ENCODE peak calls at places on chromosomes 11 and 22, in ten cellular contexts. H is right lobe of liver, E is gastrocnemius medialis, F is small intestine, J is heart left ventricle, Y is neuronal stem cell, X is right cardiac atrium, M is colonic mucosa, I is body of pancreas, V is GM23338. Z is an unnamed sample.

GRCh38 chr11:93543292-93543977 is at the start of gene SMCO4:
- DNase-seq in H (peak; percentile 93), E (peak; percentile 66), F (peak; percentile 86), J (peak; percentile 88), Y (peak; percentile 85), X (peak; percentile 90), M (peak; percentile 90), I (peak; percentile 87), V (peak; percentile 95), Z (peak; percentile 91)

GRCh38 chr11:59545179-59546020 is 34.1 kb downstream of the OR4D9 start:
- DNase-seq in H (no peak), E (no peak), F (no peak), J (no peak), Y (no peak), X (no peak), M (no peak), I (no peak), V (peak; percentile 46), Z (no peak)

GRCh38 chr11:26014456-26015115 is 317.3 kb upstream of the ANO3 start:
- DNase-seq in H (no peak), E (no peak), F (no peak), J (no peak), Y (no peak), X (no peak), M (no peak), I (no peak), V (no peak), Z (no peak)

GRCh38 chr22:20965104-20965887 is 1.8 kb upstream of the AIFM3 start:
- DNase-seq in H (no peak), E (no peak), F (no peak), J (no peak), Y (no peak), X (no peak), M (peak; percentile 55), I (no peak), V (no peak), Z (no peak)

GRCh38 chr11:32088117-32088941 is 2.5 kb upstream of the RCN1 start:
- DNase-seq in H (peak; percentile 57), E (no peak), F (no peak), J (peak; percentile 72), Y (no peak), X (peak; percentile 78), M (peak; percentile 38), I (peak; percentile 52), V (no peak), Z (no peak)

GRCh38 chr11:93085097-93085496 is 112.7 kb downstream of the SLC36A4 start:
- DNase-seq in H (no peak), E (no peak), F (no peak), J (no peak), Y (no peak), X (no peak), M (no peak), I (no peak), V (no peak), Z (no peak)

GRCh38 chr11:121870202-121871045 is 245.6 kb downstream of the BLID start:
- DNase-seq in H (no peak), E (peak; percentile 39), F (no peak), J (no peak), Y (no peak), X (no peak), M (no peak), I (no peak), V (peak; percentile 17), Z (no peak)

GRCh38 chr11:110447897-110448522 is 18.3 kb downstream of the FDX1 start:
- DNase-seq in H (no peak), E (no peak), F (peak; percentile 13), J (no peak), Y (no peak), X (no peak), M (no peak), I (no peak), V (peak; percentile 47), Z (no peak)

GRCh38 chr22:37675930-37676571 is 615 bp downstream of the LGALS1 start:
- DNase-seq in H (peak; percentile 77), E (peak; percentile 88), F (no peak), J (peak; percentile 73), Y (no peak), X (peak; percentile 58), M (peak; percentile 62), I (peak; percentile 29), V (peak; percentile 26), Z (peak; percentile 53)

GRCh38 chr11:20864628-20865027 is 195.2 kb downstream of the NELL1 start:
- DNase-seq in H (no peak), E (no peak), F (no peak), J (no peak), Y (no peak), X (no peak), M (no peak), I (no peak), V (no peak), Z (no peak)

GRCh38 chr11:1761857-1762536 is 1.7 kb downstream of the CTSD start:
- DNase-seq in H (peak; percentile 39), E (peak; percentile 42), F (no peak), J (no peak), Y (no peak), X (no peak), M (no peak), I (no peak), V (no peak), Z (peak; percentile 48)
- H3K4me1 ChIP-seq in H (peaks cover 52% of the 10 kb centered on the region), E (peaks cover 56% of the 10 kb centered on the region), F (peaks cover 3% of the 10 kb centered on the region), J (peaks cover 46% of the 10 kb centered on the region), Y (peaks cover 7% of the 10 kb centered on the region), X (peaks cover 20% of the 10 kb centered on the region), M (peaks cover 9% of the 10 kb centered on the region), I (peaks cover 43% of the 10 kb centered on the region), V (no peaks in the 10 kb centered on the region), Z (peaks cover 67% of the 10 kb centered on the region)

GRCh38 chr22:22930222-22930497 is 42.5 kb downstream of the IGLL5 start:
- DNase-seq in H (no peak), E (no peak), F (no peak), J (no peak), Y (no peak), X (no peak), M (no peak), I (no peak), V (no peak), Z (no peak)
- H3K4me1 ChIP-seq in H (no peaks in the 10 kb centered on the region), E (no peaks in the 10 kb centered on the region), F (no peaks in the 10 kb centered on the region), J (no peaks in the 10 kb centered on the region), Y (peaks cover 5% of the 10 kb centered on the region), X (no peaks in the 10 kb centered on the region), M (no peaks in the 10 kb centered on the region), I (no peaks in the 10 kb centered on the region), V (peaks cover 6% of the 10 kb centered on the region), Z (no peaks in the 10 kb centered on the region)

GRCh38 chr22:46803936-46804335 is 41.5 kb downstream of the TBC1D22A start:
- DNase-seq in H (no peak), E (no peak), F (no peak), J (no peak), Y (no peak), X (no peak), M (no peak), I (no peak), V (no peak), Z (peak; percentile 40)
- H3K4me1 ChIP-seq in H (peaks cover 4% of the 10 kb centered on the region), E (peaks cover 4% of the 10 kb centered on the region), F (no peaks in the 10 kb centered on the region), J (no peaks in the 10 kb centered on the region), Y (peaks cover 3% of the 10 kb centered on the region), X (no peaks in the 10 kb centered on the region), M (peaks cover 3% of the 10 kb centered on the region), I (peaks cover 8% of the 10 kb centered on the region), V (peaks cover 5% of the 10 kb centered on the region), Z (peaks cover 22% of the 10 kb centered on the region)

DNA sequence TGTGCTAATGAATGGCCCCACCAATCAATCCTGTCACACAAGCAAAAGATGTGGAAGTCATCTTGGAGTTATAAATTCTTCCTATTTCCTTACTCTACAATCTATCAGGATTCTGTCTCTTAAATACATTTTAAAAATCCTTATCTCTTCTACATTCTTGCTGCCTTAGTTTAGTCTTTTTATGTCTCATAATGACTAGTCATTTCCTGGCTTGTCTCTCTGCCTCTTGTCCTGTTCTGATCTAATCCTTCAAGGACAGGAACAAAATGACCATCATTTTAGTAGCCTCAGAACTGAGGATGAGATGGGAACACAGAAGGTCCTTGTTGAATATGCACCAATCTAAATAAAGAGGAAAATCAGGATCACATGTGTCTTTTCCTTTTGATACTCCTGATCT is 56.6 kb upstream of the LIN7C start:
- DNase-seq in H (no peak), E (no peak), F (no peak), J (no peak), Y (no peak), X (no peak), M (no peak), I (no peak), V (no peak), Z (no peak)
- H3K4me1 ChIP-seq in H (no peaks in the 10 kb centered on the region), E (no peaks in the 10 kb centered on the region), F (no peaks in the 10 kb centered on the region), J (no peaks in the 10 kb centered on the region), Y (no peaks in the 10 kb centered on the region), X (no peaks in the 10 kb centered on the region), M (no peaks in the 10 kb centered on the region), I (no peaks in the 10 kb centered on the region), V (peaks cover 5% of the 10 kb centered on the region), Z (no peaks in the 10 kb centered on the region)

GRCh38 chr22:22943521-22944267 is 56.1 kb downstream of the IGLL5 start:
- DNase-seq in H (no peak), E (no peak), F (no peak), J (no peak), Y (no peak), X (no peak), M (peak; percentile 13), I (no peak), V (peak; percentile 39), Z (no peak)

GRCh38 chr22:22944268-22944985 is 56.8 kb downstream of the IGLL5 start:
- DNase-seq in H (no peak), E (no peak), F (no peak), J (no peak), Y (no peak), X (no peak), M (peak; percentile 14), I (peak; percentile 5), V (peak; percentile 14), Z (no peak)

GRCh38 chr22:22940961-22941605 is 53.5 kb downstream of the IGLL5 start:
- DNase-seq in H (no peak), E (no peak), F (no peak), J (no peak), Y (no peak), X (no peak), M (no peak), I (no peak), V (no peak), Z (no peak)

GRCh38 chr22:22941831-22942510 is 54.4 kb downstream of the IGLL5 start:
- DNase-seq in H (no peak), E (no peak), F (no peak), J (no peak), Y (no peak), X (no peak), M (peak; percentile 14), I (peak; percentile 3), V (no peak), Z (no peak)

DNA sequence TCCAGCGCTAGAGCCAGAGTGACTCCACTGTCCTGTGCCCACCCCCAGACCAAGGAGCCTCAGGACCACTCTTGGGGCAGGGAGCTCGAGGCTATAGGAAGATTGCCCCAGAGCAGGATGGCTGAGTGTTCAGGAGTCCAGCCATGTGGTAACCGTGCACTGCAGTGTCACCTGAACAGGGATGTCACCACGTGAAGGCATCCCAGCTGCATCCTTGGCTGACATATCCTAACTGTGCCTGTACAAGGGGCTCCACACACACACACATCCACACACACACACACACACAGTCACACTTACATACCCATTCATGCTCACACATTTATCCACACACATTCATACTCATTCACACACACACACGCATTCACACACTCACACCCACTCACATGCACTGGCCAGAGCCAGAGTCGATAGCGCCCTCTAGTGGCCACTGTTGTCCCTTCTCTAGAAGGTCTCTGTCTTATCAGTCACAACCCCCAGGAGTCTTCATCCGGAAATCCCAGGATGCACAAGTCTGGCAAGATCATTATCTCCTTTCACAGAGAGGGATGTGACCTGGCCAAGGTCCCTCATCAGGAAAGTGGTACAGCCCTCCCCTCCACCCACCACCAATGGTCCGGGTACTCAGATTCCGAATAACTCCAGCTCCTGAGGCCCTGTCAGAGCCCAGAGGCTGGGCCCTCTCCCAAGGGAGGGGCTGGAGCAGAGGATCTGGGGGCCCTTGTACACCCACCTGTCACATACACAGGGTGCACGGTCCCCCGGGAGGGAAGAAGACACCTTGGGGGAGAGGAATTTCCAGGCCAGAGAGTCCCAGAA is 55.1 kb downstream of the IGLL5 start:
- DNase-seq in H (peak; percentile 51), E (no peak), F (peak; percentile 37), J (peak; percentile 55), Y (peak; percentile 78), X (peak; percentile 55), M (peak; percentile 73), I (peak; percentile 54), V (peak; percentile 93), Z (peak; percentile 71)
- H3K4me1 ChIP-seq in H (no peaks in the 10 kb centered on the region), E (no peaks in the 10 kb centered on the region), F (no peaks in the 10 kb centered on the region), J (no peaks in the 10 kb centered on the region), Y (peaks cover 2% of the 10 kb centered on the region), X (no peaks in the 10 kb centered on the region), M (no peaks in the 10 kb centered on the region), I (no peaks in the 10 kb centered on the region), V (no peaks in the 10 kb centered on the region), Z (no peaks in the 10 kb centered on the region)

Z was measured in lower lobe of right lung.